ENCODE peak calls at places on chromosomes 6 and 20, in four cellular contexts. One of them, this sample, is unnamed.

GRCh38 chr20:23399568-23400241 is 21.6 kb downstream of the NAPB start:
- DNase-seq in aorta: no peak
- DNase-seq in B cell: no peak
- DNase-seq in AG10803: peak
- DNase-seq in this sample: no peak

GRCh38 chr6:52591832-52592231 is 15.0 kb upstream of the TRAM2 start:
- DNase-seq in aorta: no peak
- DNase-seq in B cell: no peak
- DNase-seq in AG10803: no peak
- DNase-seq in this sample: no peak

GRCh38 chr6:145071836-145072235 is 663.5 kb downstream of the EPM2A start:
- DNase-seq in aorta: no peak
- DNase-seq in B cell: no peak
- DNase-seq in AG10803: peak
- DNase-seq in this sample: no peak

GRCh38 chr6:153084393-153084792 is 46.7 kb downstream of the RGS17 start:
- DNase-seq in aorta: no peak
- DNase-seq in B cell: no peak
- DNase-seq in AG10803: peak
- DNase-seq in this sample: no peak

GRCh38 chr6:164928041-164928321 is 381.4 kb downstream of the C6orf118 start:
- DNase-seq in aorta: no peak
- DNase-seq in B cell: no peak
- DNase-seq in AG10803: no peak
- DNase-seq in this sample: no peak

GRCh38 chr20:57959018-57959417 is 249.2 kb upstream of the PMEPA1 start:
- DNase-seq in aorta: peak
- DNase-seq in B cell: no peak
- DNase-seq in AG10803: peak
- DNase-seq in this sample: peak

GRCh38 chr6:31722173-31722572 is 627 bp upstream of the LY6G6C start:
- DNase-seq in aorta: no peak
- DNase-seq in B cell: no peak
- DNase-seq in AG10803: no peak
- DNase-seq in this sample: no peak

GRCh38 chr6:14692208-14692607 is 553.7 kb upstream of the JARID2 start:
- DNase-seq in aorta: no peak
- DNase-seq in B cell: no peak
- DNase-seq in AG10803: no peak
- DNase-seq in this sample: no peak

GRCh38 chr20:35235881-35236280 is 9.4 kb downstream of the MMP24 start:
- DNase-seq in aorta: no peak
- DNase-seq in B cell: no peak
- DNase-seq in AG10803: no peak
- DNase-seq in this sample: no peak

GRCh38 chr20:57880155-57880648 is 170.4 kb upstream of the PMEPA1 start:
- DNase-seq in aorta: no peak
- DNase-seq in B cell: no peak
- DNase-seq in AG10803: peak
- DNase-seq in this sample: peak

GRCh38 chr20:56418385-56418861 is 6.4 kb downstream of the CASS4 start:
- DNase-seq in aorta: no peak
- DNase-seq in B cell: no peak
- DNase-seq in AG10803: peak
- DNase-seq in this sample: no peak

GRCh38 chr6:2158596-2159271 is 86.7 kb downstream of the GMDS start:
- DNase-seq in aorta: no peak
- DNase-seq in B cell: no peak
- DNase-seq in AG10803: peak
- DNase-seq in this sample: no peak

GRCh38 chr6:37624606-37625574 is 72.8 kb downstream of the MDGA1 start:
- DNase-seq in aorta: peak
- DNase-seq in B cell: peak
- DNase-seq in AG10803: peak
- DNase-seq in this sample: no peak

GRCh38 chr6:4909063-4909645 is 94.7 kb downstream of the RPP40 start:
- DNase-seq in aorta: no peak
- DNase-seq in B cell: no peak
- DNase-seq in AG10803: no peak
- DNase-seq in this sample: no peak

GRCh38 chr20:32278199-32278643 is 770 bp downstream of the KIF3B start:
- DNase-seq in aorta: no peak
- DNase-seq in B cell: peak
- DNase-seq in AG10803: no peak
- DNase-seq in this sample: no peak

This sample was measured in tibial artery.